ENCODE peak calls at places on chromosomes 6 and 20, in nine cellular contexts. One of them, this sample, is unnamed.
A peak's percentile ranks its signal among the peaks of the same experiment; 100 is the strongest.

GRCh38 chr6:19771753-19772336 is 65.3 kb upstream of the ID4 start:
- DNase-seq in CD4-positive, CD25-positive, alpha-beta regulatory T cell: no peak
- DNase-seq in fibroblast of lung: peak; percentile 18
- DNase-seq in ovary: no peak
- DNase-seq in breast epithelium: no peak
- DNase-seq in astrocyte: peak; percentile 41
- DNase-seq in psoas muscle: no peak
- DNase-seq in neuronal stem cell: no peak
- DNase-seq in cardiac muscle cell: no peak
- DNase-seq in this sample: no peak

GRCh38 chr6:43833223-43833995 is 63.4 kb downstream of the VEGFA start:
- DNase-seq in CD4-positive, CD25-positive, alpha-beta regulatory T cell: no peak
- DNase-seq in fibroblast of lung: no peak
- DNase-seq in ovary: no peak
- DNase-seq in breast epithelium: no peak
- DNase-seq in astrocyte: no peak
- DNase-seq in psoas muscle: no peak
- DNase-seq in neuronal stem cell: no peak
- DNase-seq in cardiac muscle cell: no peak
- DNase-seq in this sample: no peak

GRCh38 chr6:150294713-150295112 is 74.1 kb upstream of the IYD start:
- DNase-seq in CD4-positive, CD25-positive, alpha-beta regulatory T cell: no peak
- DNase-seq in fibroblast of lung: no peak
- DNase-seq in ovary: no peak
- DNase-seq in breast epithelium: no peak
- DNase-seq in astrocyte: no peak
- DNase-seq in psoas muscle: no peak
- DNase-seq in neuronal stem cell: no peak
- DNase-seq in cardiac muscle cell: no peak
- DNase-seq in this sample: no peak

GRCh38 chr6:43724914-43725642 is 37.5 kb upstream of the MRPS18A start:
- DNase-seq in CD4-positive, CD25-positive, alpha-beta regulatory T cell: peak; percentile 47
- DNase-seq in fibroblast of lung: peak; percentile 99
- DNase-seq in ovary: peak; percentile 64
- DNase-seq in breast epithelium: peak; percentile 81
- DNase-seq in astrocyte: peak; percentile 89
- DNase-seq in psoas muscle: peak; percentile 90
- DNase-seq in neuronal stem cell: no peak
- DNase-seq in cardiac muscle cell: no peak
- DNase-seq in this sample: peak; percentile 72

GRCh38 chr6:25138024-25138696 is 141.0 kb upstream of the CARMIL1 start:
- DNase-seq in CD4-positive, CD25-positive, alpha-beta regulatory T cell: peak; percentile 57
- DNase-seq in fibroblast of lung: peak; percentile 85
- DNase-seq in ovary: peak; percentile 51
- DNase-seq in breast epithelium: no peak
- DNase-seq in astrocyte: peak; percentile 65
- DNase-seq in psoas muscle: peak; percentile 59
- DNase-seq in neuronal stem cell: no peak
- DNase-seq in cardiac muscle cell: no peak
- DNase-seq in this sample: peak; percentile 29

GRCh38 chr20:38603286-38603685 is 1.7 kb downstream of the ARHGAP40 start:
- DNase-seq in CD4-positive, CD25-positive, alpha-beta regulatory T cell: no peak
- DNase-seq in fibroblast of lung: no peak
- DNase-seq in ovary: no peak
- DNase-seq in breast epithelium: no peak
- DNase-seq in astrocyte: no peak
- DNase-seq in psoas muscle: no peak
- DNase-seq in neuronal stem cell: no peak
- DNase-seq in cardiac muscle cell: no peak
- DNase-seq in this sample: no peak

GRCh38 chr20:34528921-34529297 is 12.7 kb downstream of the DYNLRB1 start:
- DNase-seq in CD4-positive, CD25-positive, alpha-beta regulatory T cell: no peak
- DNase-seq in fibroblast of lung: peak; percentile 39
- DNase-seq in ovary: no peak
- DNase-seq in breast epithelium: peak; percentile 68
- DNase-seq in astrocyte: no peak
- DNase-seq in psoas muscle: no peak
- DNase-seq in neuronal stem cell: no peak
- DNase-seq in cardiac muscle cell: no peak
- DNase-seq in this sample: peak; percentile 53

GRCh38 chr20:52236292-52236691 is 44.7 kb upstream of the ZFP64 start:
- DNase-seq in CD4-positive, CD25-positive, alpha-beta regulatory T cell: no peak
- DNase-seq in fibroblast of lung: no peak
- DNase-seq in ovary: no peak
- DNase-seq in breast epithelium: no peak
- DNase-seq in astrocyte: no peak
- DNase-seq in psoas muscle: no peak
- DNase-seq in neuronal stem cell: no peak
- DNase-seq in cardiac muscle cell: no peak
- DNase-seq in this sample: no peak

GRCh38 chr6:40252531-40253258 is 318.4 kb upstream of the MOCS1 start:
- DNase-seq in CD4-positive, CD25-positive, alpha-beta regulatory T cell: no peak
- DNase-seq in fibroblast of lung: no peak
- DNase-seq in ovary: no peak
- DNase-seq in breast epithelium: no peak
- DNase-seq in astrocyte: no peak
- DNase-seq in psoas muscle: no peak
- DNase-seq in neuronal stem cell: no peak
- DNase-seq in cardiac muscle cell: no peak
- DNase-seq in this sample: no peak

GRCh38 chr20:45905505-45906079 is 6.4 kb downstream of the PLTP start:
- DNase-seq in CD4-positive, CD25-positive, alpha-beta regulatory T cell: no peak
- DNase-seq in fibroblast of lung: peak; percentile 27
- DNase-seq in ovary: no peak
- DNase-seq in breast epithelium: no peak
- DNase-seq in astrocyte: peak; percentile 84
- DNase-seq in psoas muscle: no peak
- DNase-seq in neuronal stem cell: no peak
- DNase-seq in cardiac muscle cell: no peak
- DNase-seq in this sample: no peak

GRCh38 chr6:134921980-134922313 is 28.0 kb downstream of the ALDH8A1 start:
- DNase-seq in CD4-positive, CD25-positive, alpha-beta regulatory T cell: no peak
- DNase-seq in fibroblast of lung: no peak
- DNase-seq in ovary: no peak
- DNase-seq in breast epithelium: no peak
- DNase-seq in astrocyte: peak; percentile 13
- DNase-seq in psoas muscle: no peak
- DNase-seq in neuronal stem cell: no peak
- DNase-seq in cardiac muscle cell: no peak
- DNase-seq in this sample: no peak

GRCh38 chr20:64055893-64056638 is 6.6 kb upstream of the SOX18 start:
- DNase-seq in CD4-positive, CD25-positive, alpha-beta regulatory T cell: no peak
- DNase-seq in fibroblast of lung: no peak
- DNase-seq in ovary: no peak
- DNase-seq in breast epithelium: no peak
- DNase-seq in astrocyte: no peak
- DNase-seq in psoas muscle: peak; percentile 75
- DNase-seq in neuronal stem cell: no peak
- DNase-seq in cardiac muscle cell: no peak
- DNase-seq in this sample: peak; percentile 81

GRCh38 chr20:35893942-35894341 is 60.4 kb downstream of the SCAND1 start:
- DNase-seq in CD4-positive, CD25-positive, alpha-beta regulatory T cell: no peak
- DNase-seq in fibroblast of lung: no peak
- DNase-seq in ovary: no peak
- DNase-seq in breast epithelium: no peak
- DNase-seq in astrocyte: no peak
- DNase-seq in psoas muscle: no peak
- DNase-seq in neuronal stem cell: no peak
- DNase-seq in cardiac muscle cell: no peak
- DNase-seq in this sample: no peak

GRCh38 chr6:155328539-155329459 is 14.5 kb upstream of the TFB1M start:
- DNase-seq in CD4-positive, CD25-positive, alpha-beta regulatory T cell: no peak
- DNase-seq in fibroblast of lung: no peak
- DNase-seq in ovary: no peak
- DNase-seq in breast epithelium: no peak
- DNase-seq in astrocyte: no peak
- DNase-seq in psoas muscle: no peak
- DNase-seq in neuronal stem cell: no peak
- DNase-seq in cardiac muscle cell: no peak
- DNase-seq in this sample: no peak

GRCh38 chr20:63518351-63518861 is 2.2 kb upstream of the PPDPF start:
- DNase-seq in CD4-positive, CD25-positive, alpha-beta regulatory T cell: no peak
- DNase-seq in fibroblast of lung: no peak
- DNase-seq in ovary: peak; percentile 42
- DNase-seq in breast epithelium: no peak
- DNase-seq in astrocyte: no peak
- DNase-seq in psoas muscle: peak; percentile 51
- DNase-seq in neuronal stem cell: no peak
- DNase-seq in cardiac muscle cell: no peak
- DNase-seq in this sample: no peak

GRCh38 chr20:2151805-2152727 is 50.4 kb downstream of the STK35 start:
- DNase-seq in CD4-positive, CD25-positive, alpha-beta regulatory T cell: no peak
- DNase-seq in fibroblast of lung: peak; percentile 59
- DNase-seq in ovary: no peak
- DNase-seq in breast epithelium: no peak
- DNase-seq in astrocyte: peak; percentile 66
- DNase-seq in psoas muscle: no peak
- DNase-seq in neuronal stem cell: no peak
- DNase-seq in cardiac muscle cell: peak; percentile 9
- DNase-seq in this sample: no peak

GRCh38 chr6:46023216-46023915 is 7.7 kb upstream of the CLIC5 start:
- DNase-seq in CD4-positive, CD25-positive, alpha-beta regulatory T cell: no peak
- DNase-seq in fibroblast of lung: peak; percentile 28
- DNase-seq in ovary: no peak
- DNase-seq in breast epithelium: no peak
- DNase-seq in astrocyte: peak; percentile 22
- DNase-seq in psoas muscle: no peak
- DNase-seq in neuronal stem cell: no peak
- DNase-seq in cardiac muscle cell: no peak
- DNase-seq in this sample: no peak

GRCh38 chr20:38313676-38314075 is 9.7 kb downstream of the BPI start:
- DNase-seq in CD4-positive, CD25-positive, alpha-beta regulatory T cell: no peak
- DNase-seq in fibroblast of lung: no peak
- DNase-seq in ovary: no peak
- DNase-seq in breast epithelium: no peak
- DNase-seq in astrocyte: no peak
- DNase-seq in psoas muscle: no peak
- DNase-seq in neuronal stem cell: no peak
- DNase-seq in cardiac muscle cell: no peak
- DNase-seq in this sample: no peak

DNA sequence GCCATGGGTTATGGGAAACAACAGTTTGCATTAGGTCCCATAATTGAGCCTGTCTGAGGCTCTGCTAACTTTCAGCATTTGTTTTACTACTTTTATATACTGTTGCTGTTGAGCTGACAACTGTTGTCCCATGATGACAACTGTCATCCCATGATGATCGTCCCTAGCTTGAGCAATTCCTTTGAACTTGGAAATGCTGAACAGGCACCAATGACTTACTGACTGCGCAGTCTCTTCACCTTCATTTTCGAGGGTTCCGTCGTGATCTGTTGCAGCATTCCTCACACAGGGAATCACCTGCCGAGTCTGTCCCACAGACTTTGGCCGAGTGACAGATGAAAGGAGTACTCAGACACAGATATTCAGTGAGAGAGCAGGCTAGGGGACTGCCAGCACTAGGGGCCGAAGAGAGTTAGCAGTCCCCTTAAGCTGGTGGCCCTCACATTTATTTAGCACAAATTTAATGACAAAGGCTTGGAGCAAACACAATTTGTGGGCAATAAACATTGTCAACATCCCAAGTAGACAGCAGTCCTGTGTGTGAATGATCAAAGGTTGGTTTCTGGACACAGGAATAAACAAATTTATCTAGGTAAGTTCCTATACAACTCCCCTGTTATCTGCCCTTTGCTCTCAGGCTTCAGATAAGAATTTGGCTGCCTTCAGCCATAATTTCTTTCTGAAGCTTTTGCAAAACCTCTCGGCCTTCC is 10.0 kb upstream of the TBC1D20 start:
- DNase-seq in CD4-positive, CD25-positive, alpha-beta regulatory T cell: no peak
- DNase-seq in fibroblast of lung: no peak
- DNase-seq in ovary: no peak
- DNase-seq in breast epithelium: no peak
- DNase-seq in astrocyte: no peak
- DNase-seq in psoas muscle: no peak
- DNase-seq in neuronal stem cell: no peak
- DNase-seq in cardiac muscle cell: no peak
- DNase-seq in this sample: no peak
- H3K9me3 ChIP-seq in CD4-positive, CD25-positive, alpha-beta regulatory T cell: peaks cover 8% of the 10 kb centered on the region
- H3K9me3 ChIP-seq in fibroblast of lung: no peaks in the 10 kb centered on the region
- H3K9me3 ChIP-seq in ovary: no peaks in the 10 kb centered on the region
- H3K9me3 ChIP-seq in breast epithelium: no peaks in the 10 kb centered on the region
- H3K9me3 ChIP-seq in astrocyte: peaks cover 3% of the 10 kb centered on the region
- H3K9me3 ChIP-seq in psoas muscle: no peaks in the 10 kb centered on the region
- H3K9me3 ChIP-seq in neuronal stem cell: peaks cover 12% of the 10 kb centered on the region
- H3K9me3 ChIP-seq in cardiac muscle cell: no peaks in the 10 kb centered on the region
- H3K9me3 ChIP-seq in this sample: no peaks in the 10 kb centered on the region

DNA sequence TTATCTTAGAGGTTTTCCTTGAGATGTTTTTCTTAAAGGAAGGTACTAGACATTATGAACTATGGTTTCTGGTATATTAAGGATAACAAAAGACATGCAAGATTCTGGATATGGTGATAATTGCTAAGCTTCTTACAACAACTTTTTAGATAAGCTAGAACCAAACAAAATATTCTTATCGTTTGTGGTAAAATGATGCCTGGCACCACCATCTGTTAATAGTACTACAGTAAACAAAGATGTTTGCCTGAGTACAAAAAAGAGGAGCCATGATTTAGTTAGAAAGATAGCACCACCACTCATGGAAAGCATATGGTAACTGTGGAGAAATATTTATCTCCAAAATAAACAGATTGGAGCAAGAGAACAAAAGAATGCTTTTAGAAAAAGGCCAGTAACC is 747.3 kb downstream of the COL12A1 start:
- DNase-seq in CD4-positive, CD25-positive, alpha-beta regulatory T cell: no peak
- DNase-seq in fibroblast of lung: no peak
- DNase-seq in ovary: no peak
- DNase-seq in breast epithelium: no peak
- DNase-seq in astrocyte: peak; percentile 23
- DNase-seq in psoas muscle: no peak
- DNase-seq in neuronal stem cell: no peak
- DNase-seq in cardiac muscle cell: no peak
- DNase-seq in this sample: no peak
- H3K9me3 ChIP-seq in CD4-positive, CD25-positive, alpha-beta regulatory T cell: no peaks in the 10 kb centered on the region
- H3K9me3 ChIP-seq in fibroblast of lung: no peaks in the 10 kb centered on the region
- H3K9me3 ChIP-seq in ovary: no peaks in the 10 kb centered on the region
- H3K9me3 ChIP-seq in breast epithelium: peaks cover 7% of the 10 kb centered on the region
- H3K9me3 ChIP-seq in astrocyte: no peaks in the 10 kb centered on the region
- H3K9me3 ChIP-seq in psoas muscle: peaks cover 6% of the 10 kb centered on the region
- H3K9me3 ChIP-seq in neuronal stem cell: no peaks in the 10 kb centered on the region
- H3K9me3 ChIP-seq in cardiac muscle cell: no peaks in the 10 kb centered on the region
- H3K9me3 ChIP-seq in this sample: no peaks in the 10 kb centered on the region

GRCh38 chr20:41598719-41599118 is 19.5 kb downstream of the CHD6 start:
- DNase-seq in CD4-positive, CD25-positive, alpha-beta regulatory T cell: no peak
- DNase-seq in fibroblast of lung: no peak
- DNase-seq in ovary: no peak
- DNase-seq in breast epithelium: no peak
- DNase-seq in astrocyte: no peak
- DNase-seq in psoas muscle: no peak
- DNase-seq in neuronal stem cell: no peak
- DNase-seq in cardiac muscle cell: no peak
- DNase-seq in this sample: no peak
- H3K9me3 ChIP-seq in CD4-positive, CD25-positive, alpha-beta regulatory T cell: peaks cover 83% of the 10 kb centered on the region
- H3K9me3 ChIP-seq in fibroblast of lung: no peaks in the 10 kb centered on the region
- H3K9me3 ChIP-seq in ovary: no peaks in the 10 kb centered on the region
- H3K9me3 ChIP-seq in breast epithelium: peaks cover 61% of the 10 kb centered on the region
- H3K9me3 ChIP-seq in astrocyte: peaks cover 15% of the 10 kb centered on the region
- H3K9me3 ChIP-seq in psoas muscle: peaks cover 44% of the 10 kb centered on the region
- H3K9me3 ChIP-seq in neuronal stem cell: peaks cover 29% of the 10 kb centered on the region
- H3K9me3 ChIP-seq in cardiac muscle cell: peaks cover 6% of the 10 kb centered on the region
- H3K9me3 ChIP-seq in this sample: peaks cover 84% of the 10 kb centered on the region

GRCh38 chr6:158293122-158293521 is 19.1 kb upstream of the TULP4 start:
- DNase-seq in CD4-positive, CD25-positive, alpha-beta regulatory T cell: no peak
- DNase-seq in fibroblast of lung: no peak
- DNase-seq in ovary: no peak
- DNase-seq in breast epithelium: no peak
- DNase-seq in astrocyte: no peak
- DNase-seq in psoas muscle: no peak
- DNase-seq in neuronal stem cell: no peak
- DNase-seq in cardiac muscle cell: no peak
- DNase-seq in this sample: no peak
- H3K9me3 ChIP-seq in CD4-positive, CD25-positive, alpha-beta regulatory T cell: peaks cover 12% of the 10 kb centered on the region
- H3K9me3 ChIP-seq in fibroblast of lung: no peaks in the 10 kb centered on the region
- H3K9me3 ChIP-seq in ovary: no peaks in the 10 kb centered on the region
- H3K9me3 ChIP-seq in breast epithelium: peaks cover 22% of the 10 kb centered on the region
- H3K9me3 ChIP-seq in astrocyte: peaks cover 4% of the 10 kb centered on the region
- H3K9me3 ChIP-seq in psoas muscle: no peaks in the 10 kb centered on the region
- H3K9me3 ChIP-seq in neuronal stem cell: peaks cover 2% of the 10 kb centered on the region
- H3K9me3 ChIP-seq in cardiac muscle cell: no peaks in the 10 kb centered on the region
- H3K9me3 ChIP-seq in this sample: no peaks in the 10 kb centered on the region